ENCODE peak calls at places on chromosomes 6 and 20, in four cellular contexts. Q is HepG2, T is WTC11, I is GM12878. C is an unnamed sample.

GRCh38 chr20:48714764-48715163 is 113.0 kb downstream of the PREX1 start:
- DNase-seq in T (no peak), Q (no peak), I (no peak), C (no peak)

GRCh38 chr6:13716955-13717295 is 5.3 kb upstream of the RANBP9 start:
- DNase-seq in Q (no peak), I (no peak), T (no peak), C (no peak)

GRCh38 chr20:17635320-17635673 is 46.7 kb downstream of the RRBP1 start:
- DNase-seq in I (no peak), Q (no peak), T (no peak), C (no peak)

GRCh38 chr6:5422321-5422915 is 161.1 kb downstream of the FARS2 start:
- DNase-seq in Q (peak; percentile 34), T (peak; percentile 56), I (no peak), C (peak; percentile 26)

GRCh38 chr20:10769700-10770099 is 95.9 kb upstream of the JAG1 start:
- DNase-seq in T (no peak), I (no peak), Q (no peak), C (no peak)

GRCh38 chr6:148524509-148524908 is 181.9 kb downstream of the SASH1 start:
- DNase-seq in Q (no peak), I (no peak), T (no peak), C (no peak)

GRCh38 chr6:52482903-52483670 is 62.9 kb downstream of the EFHC1 start:
- DNase-seq in Q (peak; percentile 46), T (no peak), I (no peak), C (peak; percentile 76)

GRCh38 chr6:31004794-31005193 is 5.5 kb upstream of the MUC22 start:
- DNase-seq in Q (no peak), I (no peak), T (no peak), C (no peak)

GRCh38 chr20:19974621-19975435 is 42.3 kb upstream of the NAA20 start:
- DNase-seq in Q (no peak), T (no peak), I (no peak), C (no peak)

GRCh38 chr20:49635171-49635570 is 67.2 kb upstream of the PTGIS start:
- DNase-seq in Q (no peak), I (no peak), T (no peak), C (no peak)

GRCh38 chr6:7912024-7912423 is 1.4 kb upstream of the TXNDC5 start:
- DNase-seq in I (no peak), T (no peak), Q (no peak), C (no peak)

GRCh38 chr6:15079288-15079817 is 166.5 kb upstream of the JARID2 start:
- DNase-seq in Q (peak; percentile 46), T (no peak), I (no peak), C (no peak)
- TF ChIP-seq CBFB in Q (no peak), T (no peak), I (no peak), C (no peak)

DNA sequence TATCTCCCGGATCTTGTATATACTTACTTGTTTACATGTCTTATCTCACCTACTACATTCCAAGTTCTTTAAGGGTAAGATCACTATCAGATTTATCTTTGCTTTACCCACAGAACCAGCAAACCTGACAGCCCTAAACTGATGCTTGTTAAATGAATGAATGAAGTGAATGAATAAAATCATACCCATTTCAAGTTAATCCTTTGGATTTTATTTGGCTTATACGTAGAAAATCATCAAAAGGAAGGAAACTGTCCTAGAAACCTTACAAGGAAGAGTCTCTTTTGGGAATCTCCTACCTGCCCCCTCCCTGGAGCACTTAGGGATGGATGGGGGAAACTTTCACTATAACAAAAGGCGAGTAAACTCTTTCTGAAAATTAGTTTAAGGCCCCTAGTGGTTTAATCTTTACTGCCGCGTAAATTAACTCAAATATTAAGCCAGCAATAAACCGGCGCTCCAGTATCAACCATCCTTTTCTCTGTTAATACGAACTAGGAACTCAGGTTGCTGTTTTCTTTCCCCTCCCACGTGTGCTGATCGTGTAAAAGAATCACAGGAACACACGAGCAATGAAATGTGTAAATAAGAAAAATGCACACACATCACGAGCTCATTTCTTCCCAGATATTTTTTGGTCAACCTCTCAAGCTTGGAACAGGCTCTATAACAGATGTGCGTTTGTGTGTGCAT is 1.2 kb upstream of the UTRN start:
- DNase-seq in I (no peak), Q (no peak), T (no peak), C (no peak)
- TF ChIP-seq USF2 in I (no peak), Q (no peak), T (no peak), C (no peak)

GRCh38 chr20:18728165-18728866 is 85.3 kb upstream of the SCP2D1 start:
- DNase-seq in Q (peak; percentile 38), I (peak; percentile 70), T (no peak), C (no peak)
- TF ChIP-seq CBFB in Q (no peak), I (no peak), T (no peak), C (no peak)

GRCh38 chr6:1027109-1027794 is 284.6 kb upstream of the FOXQ1 start:
- DNase-seq in Q (no peak), T (no peak), I (no peak), C (no peak)
- TF ChIP-seq USF2 in Q (no peak), T (no peak), I (no peak), C (no peak)

DNA sequence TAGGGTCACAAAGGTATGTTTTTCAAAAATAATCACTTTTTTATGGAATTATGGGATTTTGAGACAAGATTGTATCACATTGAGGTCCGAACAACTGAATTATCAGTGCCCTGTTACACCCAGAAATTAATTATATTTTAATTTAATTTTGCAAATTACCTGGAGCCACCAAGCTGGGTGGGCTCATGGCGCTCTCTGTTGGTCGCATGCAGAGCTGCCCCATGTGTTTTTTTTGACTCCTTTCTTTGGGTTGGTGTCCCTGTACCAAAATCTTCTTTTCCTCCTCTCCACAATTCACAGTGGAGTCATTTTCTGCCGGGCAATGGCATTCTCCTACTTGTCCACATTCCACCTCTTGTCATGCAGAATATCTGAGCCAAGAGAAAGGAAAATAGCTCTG is 38.9 kb upstream of the FRMD1 start:
- DNase-seq in I (no peak), T (no peak), Q (no peak), C (no peak)
- TF ChIP-seq CBFB in I (no peak), T (no peak), Q (no peak), C (no peak)

DNA sequence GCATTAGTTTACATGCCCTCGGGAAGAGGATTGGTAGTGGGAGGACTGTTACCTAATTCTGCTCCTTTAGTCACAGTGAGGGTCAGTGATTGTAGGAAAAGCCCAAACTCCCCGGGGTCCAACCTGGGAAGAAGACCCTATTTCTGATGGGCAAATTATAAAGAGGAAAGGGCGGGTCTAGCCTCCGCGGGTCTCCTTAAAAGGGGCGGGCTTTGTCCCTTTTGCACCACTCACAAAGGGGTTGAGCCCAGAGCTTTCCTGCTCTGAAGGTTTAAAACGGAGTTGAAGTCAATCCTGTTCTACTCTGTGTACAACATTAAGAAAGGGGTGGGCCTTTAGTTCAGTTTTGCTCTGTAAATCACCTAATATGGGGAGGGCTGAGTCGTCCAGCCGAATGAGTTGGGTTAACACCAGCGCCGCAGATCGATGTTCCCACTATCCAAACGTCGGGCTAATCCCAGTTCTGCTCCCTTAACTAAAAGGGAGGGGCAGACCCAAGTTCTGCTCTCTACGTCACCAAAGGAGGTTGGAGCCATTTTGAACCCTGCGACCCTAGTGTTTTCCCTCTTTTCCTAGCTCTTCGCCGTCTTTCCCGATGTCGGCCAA is 920 bp upstream of the RNF5 start:
- DNase-seq in I (no peak), T (peak; percentile 50), Q (no peak), C (peak; percentile 52)
- TF ChIP-seq USF2 in I (no peak), T (no peak), Q (no peak), C (no peak)

DNA sequence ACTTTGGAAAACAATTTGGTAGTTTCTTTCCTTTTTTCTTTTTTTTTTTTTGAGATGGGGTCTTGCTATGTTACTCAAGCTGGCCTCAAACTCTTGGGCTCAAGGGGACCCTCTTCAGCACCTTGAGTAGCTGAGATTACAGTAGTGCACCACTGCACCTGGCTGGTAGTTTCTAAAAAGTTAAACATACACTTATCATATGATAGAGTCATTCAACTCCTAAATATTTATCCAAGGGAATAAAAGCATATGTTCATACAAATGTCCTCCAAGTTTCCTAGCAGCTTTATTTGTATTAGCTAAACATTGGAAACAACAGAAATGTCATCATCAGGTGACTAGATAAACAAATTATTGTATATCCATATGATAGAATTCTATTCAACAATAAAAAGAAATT is 213.9 kb downstream of the LRFN2 start:
- DNase-seq in I (no peak), Q (no peak), T (no peak), C (no peak)
- TF ChIP-seq CBFB in I (no peak), Q (no peak), T (no peak), C (no peak)

GRCh38 chr6:126172151-126172550 is 167.8 kb upstream of the CENPW start:
- DNase-seq in Q (no peak), T (no peak), I (no peak), C (no peak)

GRCh38 chr6:126170875-126171489 is 168.9 kb upstream of the CENPW start:
- DNase-seq in Q (peak; percentile 52), I (peak; percentile 20), T (no peak), C (peak; percentile 51)

GRCh38 chr6:126176266-126176665 is 163.6 kb upstream of the CENPW start:
- DNase-seq in Q (peak; percentile 18), I (no peak), T (no peak), C (no peak)

GRCh38 chr6:126174697-126175096 is 165.2 kb upstream of the CENPW start:
- DNase-seq in Q (no peak), T (no peak), I (no peak), C (no peak)

DNA sequence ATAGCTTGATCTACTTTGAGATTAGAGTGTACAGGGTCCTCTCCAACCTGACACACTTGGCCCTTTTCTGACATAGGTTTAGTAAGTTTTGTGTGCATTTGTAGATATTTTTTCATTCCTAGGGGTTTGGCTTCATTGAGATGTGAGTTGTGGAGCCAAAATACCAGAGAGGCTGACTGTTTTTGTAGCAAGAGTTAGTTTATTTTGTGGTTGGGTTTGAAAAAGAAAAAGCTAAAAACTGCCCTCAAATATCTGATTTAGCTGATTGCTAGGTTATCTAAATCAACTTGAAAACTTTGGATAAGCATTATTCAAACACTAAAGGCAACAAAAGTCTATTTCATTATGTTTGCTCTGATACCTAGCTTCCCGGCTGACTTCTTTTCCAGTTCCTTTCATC is 164.7 kb upstream of the CENPW start:
- DNase-seq in T (no peak), Q (no peak), I (no peak), C (no peak)
- TF ChIP-seq USF2 in T (no peak), Q (no peak), I (no peak), C (no peak)

C was measured in K562.